ENCODE peak calls at places on chromosome 2, in nine cellular contexts. G, J, Y, V, B, H, I, S and X are unnamed samples. For H3K4me1, the result is how much of the 10 kb centered on the place peaks cover.

GRCh38 chr2:62665446-62665845 is 40.1 kb upstream of the EHBP1 start:
- DNase-seq in J (no peak), G (no peak), Y (no peak), S (no peak), B (no peak), H (no peak), I (no peak), V (no peak), X (no peak)

GRCh38 chr2:241031436-241032165 is 33.2 kb downstream of the SNED1 start:
- DNase-seq in J (no peak), B (no peak), Y (no peak), I (no peak), S (no peak), H (no peak), G (no peak), V (no peak), X (no peak)

GRCh38 chr2:177593448-177593847 is 200.9 kb downstream of the AGPS start:
- DNase-seq in I (no peak), V (no peak), G (no peak), B (no peak), Y (no peak), H (no peak), S (no peak), J (no peak), X (no peak)

GRCh38 chr2:2716771-2717170 is 385.7 kb upstream of the MYT1L start:
- DNase-seq in G (no peak), H (no peak), S (no peak), B (no peak), I (no peak), V (no peak), Y (no peak), J (no peak), X (no peak)

GRCh38 chr2:241670333-241671110 is 16.1 kb downstream of the DTYMK start:
- DNase-seq in G (no peak), B (no peak), J (no peak), V (no peak), S (no peak), H (no peak), Y (no peak), I (no peak), X (no peak)

GRCh38 chr2:231672617-231673347 is 35.5 kb upstream of the PTMA start:
- DNase-seq in Y (peak), B (peak), J (no peak), V (no peak), S (peak), G (peak), H (peak), I (no peak), X (peak)

GRCh38 chr2:54259413-54260240 is 3.6 kb upstream of the TSPYL6 start:
- DNase-seq in J (no peak), V (peak), H (no peak), S (no peak), Y (peak), G (no peak), I (no peak), B (peak), X (peak)

GRCh38 chr2:71486881-71487640 is 33.7 kb downstream of the DYSF start:
- DNase-seq in J (no peak), Y (no peak), I (no peak), B (no peak), G (no peak), V (no peak), H (no peak), S (no peak), X (no peak)

GRCh38 chr2:49028101-49028500 is 126.2 kb downstream of the FSHR start:
- DNase-seq in H (no peak), I (no peak), J (no peak), Y (no peak), S (no peak), V (no peak), G (no peak), B (no peak), X (no peak)

GRCh38 chr2:137566387-137566786 is 397.9 kb upstream of the HNMT start:
- DNase-seq in Y (no peak), J (no peak), S (no peak), V (no peak), G (no peak), B (no peak), H (no peak), I (peak), X (no peak)

GRCh38 chr2:165953306-165953654 is 296 bp downstream of the TTC21B start:
- DNase-seq in I (no peak), G (no peak), J (no peak), S (no peak), H (no peak), V (peak), B (no peak), Y (no peak), X (no peak)

GRCh38 chr2:46333912-46334311 is 36.7 kb downstream of the EPAS1 start:
- DNase-seq in G (no peak), H (no peak), Y (no peak), B (no peak), J (no peak), V (no peak), S (no peak), I (no peak), X (no peak)

GRCh38 chr2:205087862-205088261 is 542.6 kb downstream of the PARD3B start:
- DNase-seq in I (no peak), H (no peak), Y (no peak), J (no peak), G (no peak), V (no peak), S (no peak), B (no peak), X (no peak)

GRCh38 chr2:210442457-210442856 is 34.1 kb downstream of the LANCL1 start:
- DNase-seq in V (no peak), Y (no peak), G (no peak), H (no peak), I (no peak), J (no peak), S (no peak), B (no peak), X (no peak)
- H3K4me2 ChIP-seq in V (no peak), Y (no peak), G (peak), H (no peak), I (no peak), J (peak), S (no peak), B (no peak), X (no peak)

DNA sequence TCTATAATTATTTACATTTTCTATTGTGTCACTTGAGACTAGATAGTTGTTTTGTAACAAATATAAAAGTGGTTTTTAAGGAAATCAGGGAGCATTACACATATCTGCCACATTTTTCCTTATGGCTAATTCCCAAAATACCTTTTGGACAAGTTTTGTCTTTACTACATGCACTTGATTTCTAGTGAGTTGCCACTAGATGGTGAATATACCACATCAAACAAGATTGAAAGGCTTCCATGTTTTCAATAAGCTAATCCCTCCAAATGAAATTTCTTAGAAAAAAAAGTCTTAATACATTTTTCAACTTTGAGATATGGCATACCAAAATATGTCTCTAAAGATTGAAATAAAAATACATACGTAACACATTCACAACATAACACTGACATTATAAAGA is 9.1 kb upstream of the HIBCH start:
- DNase-seq in J (no peak), I (no peak), B (no peak), V (peak), H (no peak), S (no peak), Y (peak), G (no peak), X (no peak)
- H3K4me1 ChIP-seq in J (under half), I (under half), B (under half), V (under half), H (under half), S (under half), Y (under half), G (under half), X (under half)

DNA sequence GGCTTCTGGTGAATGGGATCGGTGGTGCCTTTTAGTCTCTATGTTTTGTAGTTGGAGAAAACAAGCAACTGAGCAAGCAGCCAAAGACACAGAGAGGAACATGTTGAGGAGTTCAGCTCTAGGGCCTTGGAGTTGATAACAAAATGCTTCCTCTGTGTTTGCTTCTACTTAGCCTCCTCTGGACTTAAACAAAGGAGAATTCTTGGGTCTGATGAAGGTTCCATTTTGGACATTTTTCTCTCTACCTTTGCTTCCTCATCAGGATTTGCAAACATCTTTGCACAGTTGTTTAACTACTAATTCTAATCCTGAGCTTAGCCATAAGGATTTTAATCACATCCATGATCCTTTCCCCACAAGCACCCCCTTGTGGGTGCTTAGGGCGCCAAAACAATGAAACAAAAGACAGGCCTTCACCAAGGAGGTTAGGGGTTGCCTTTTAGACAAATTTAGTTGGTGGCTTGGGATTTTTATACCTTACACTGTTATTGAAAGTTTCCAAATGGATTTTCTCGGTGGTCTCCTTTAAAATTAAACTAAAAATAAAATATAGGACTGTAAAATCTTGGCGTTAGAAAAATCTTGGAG is 148.5 kb upstream of the SATB2 start:
- DNase-seq in B (no peak), G (peak), I (no peak), J (no peak), S (no peak), V (peak), H (no peak), Y (no peak), X (no peak)
- TF ChIP-seq CTCF in B (peak), G (peak), I (peak), J (no peak), S (peak), V (peak), H (peak), Y (peak), X (no peak)

DNA sequence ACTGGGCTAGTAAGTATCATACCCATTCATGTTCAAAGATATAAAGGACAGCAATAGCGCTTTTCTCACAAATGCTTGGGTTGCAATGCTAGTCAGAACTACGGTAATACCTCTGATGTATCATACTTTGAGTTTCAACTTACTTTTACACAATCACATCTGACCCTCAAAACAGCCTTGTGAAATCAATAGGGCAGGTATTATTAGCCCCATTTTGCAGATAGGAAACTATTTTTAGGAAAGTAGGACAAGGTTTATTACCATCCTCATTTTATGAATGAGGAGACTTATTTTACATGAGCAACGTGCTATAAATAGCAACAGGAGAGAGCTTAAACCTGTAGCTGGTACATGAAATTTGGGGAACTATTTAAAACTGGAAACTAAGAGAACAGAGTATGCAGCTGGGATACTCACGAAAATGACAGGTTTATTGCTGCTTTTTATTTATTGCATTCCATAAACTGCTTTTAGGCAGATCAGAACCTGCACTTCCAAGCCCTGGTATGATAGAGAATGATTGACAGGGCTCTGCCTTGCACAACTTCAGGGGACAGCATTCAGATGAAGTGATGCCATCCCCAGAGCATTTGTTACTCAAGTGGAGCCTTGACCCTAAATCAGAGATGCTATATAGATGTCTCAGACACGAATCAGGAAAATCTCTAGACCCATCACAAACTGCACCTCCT is 42.4 kb upstream of the PPM1B start:
- DNase-seq in J (no peak), I (peak), B (no peak), G (no peak), V (peak), S (no peak), Y (no peak), H (no peak), X (no peak)
- H3K4me2 ChIP-seq in J (no peak), I (no peak), B (no peak), G (no peak), V (no peak), S (no peak), Y (no peak), H (no peak), X (no peak)

GRCh38 chr2:55617160-55618024 is at the start of gene PPP4R3B:
- DNase-seq in Y (peak), J (peak), H (peak), I (peak), S (peak), V (peak), B (peak), G (peak), X (peak)
- H3K4me1 ChIP-seq in Y (under half), J (under half), H (under half), I (under half), S (under half), V (under half), B (under half), G (under half), X (under half)

DNA sequence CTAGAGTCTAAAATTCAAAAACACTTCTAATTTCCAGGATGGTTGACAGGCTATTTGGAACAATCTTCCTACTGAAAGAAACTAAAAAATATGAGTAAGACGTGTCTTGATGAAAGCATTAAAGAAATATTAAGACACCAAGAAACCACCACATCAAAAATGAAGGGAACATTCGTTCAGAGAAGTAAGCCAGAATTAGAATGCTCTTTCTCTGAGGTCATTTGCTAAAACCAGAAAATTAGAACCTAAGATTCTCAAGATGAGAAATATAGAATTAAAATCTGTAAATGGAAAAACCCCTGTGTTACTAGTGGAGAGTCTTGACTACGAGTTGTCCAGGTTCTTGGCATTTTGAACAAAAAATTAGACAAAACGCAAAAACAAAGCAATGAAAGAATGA is 54.8 kb upstream of the YWHAQ start:
- DNase-seq in H (no peak), G (no peak), J (no peak), V (no peak), Y (no peak), B (no peak), S (no peak), I (no peak), X (no peak)
- TF ChIP-seq CTCF in H (no peak), G (no peak), J (no peak), V (no peak), Y (no peak), B (no peak), S (no peak), I (no peak), X (no peak)

GRCh38 chr2:169386621-169387235 is 24.4 kb upstream of the LRP2 start:
- DNase-seq in B (no peak), G (no peak), Y (no peak), J (no peak), H (no peak), V (no peak), S (no peak), I (no peak), X (no peak)
- H3K4me2 ChIP-seq in B (no peak), G (no peak), Y (no peak), J (no peak), H (no peak), V (no peak), S (no peak), I (no peak), X (no peak)

GRCh38 chr2:157427922-157428303 is 16.0 kb downstream of the CYTIP start:
- DNase-seq in G (no peak), V (no peak), Y (no peak), S (no peak), J (no peak), H (no peak), B (no peak), I (no peak), X (no peak)

GRCh38 chr2:157432475-157433106 is 11.3 kb downstream of the CYTIP start:
- DNase-seq in H (no peak), Y (no peak), B (no peak), J (no peak), S (no peak), I (no peak), G (no peak), V (no peak), X (no peak)

GRCh38 chr2:157427003-157427921 is 16.6 kb downstream of the CYTIP start:
- DNase-seq in S (no peak), Y (no peak), I (no peak), B (no peak), V (no peak), J (no peak), G (no peak), H (no peak), X (no peak)

GRCh38 chr2:157428500-157429175 is 15.3 kb downstream of the CYTIP start:
- DNase-seq in G (no peak), Y (no peak), B (no peak), J (no peak), S (no peak), H (no peak), V (no peak), I (no peak), X (no peak)

GRCh38 chr2:157430266-157430665 is 13.6 kb downstream of the CYTIP start:
- DNase-seq in B (no peak), V (no peak), J (no peak), I (no peak), H (no peak), S (no peak), Y (no peak), G (no peak), X (no peak)
- H3K4me1 ChIP-seq in B (under half), V (under half), J (under half), I (under half), H (under half), S (under half), Y (under half), G (under half), X (under half)